ENCODE peak calls at places on chromosome 13, in six cellular contexts. O is thoracic aorta, C is AG09309, G is uterus, B is dorsolateral prefrontal cortex, H is fibroblast of lung. T is an unnamed sample.
A peak's percentile ranks its signal among the peaks of the same experiment; 100 is the strongest.

GRCh38 chr13:99269627-99270252 is 11.6 kb upstream of the GPR18 start:
- DNase-seq in O (no peak), G (no peak), H (peak; percentile 56), C (peak; percentile 40), B (no peak), T (no peak)

GRCh38 chr13:99385940-99386339 is 78.7 kb upstream of the GPR183 start:
- DNase-seq in O (no peak), B (no peak), C (no peak), H (no peak), G (no peak), T (no peak)

GRCh38 chr13:30175166-30175565 is 132.2 kb downstream of the KATNAL1 start:
- DNase-seq in B (no peak), H (no peak), C (no peak), G (no peak), O (no peak), T (no peak)

GRCh38 chr13:79435549-79435948 is 29.5 kb upstream of the RBM26 start:
- DNase-seq in H (peak; percentile 83), G (no peak), B (no peak), O (no peak), C (peak; percentile 67), T (no peak)

GRCh38 chr13:97257800-97258799 is 36.0 kb downstream of the MBNL2 start:
- DNase-seq in C (peak; percentile 78), H (peak; percentile 96), O (peak; percentile 18), B (no peak), G (peak; percentile 77), T (peak; percentile 61)

GRCh38 chr13:60164490-60164889 is 762 bp upstream of the DIAPH3 start:
- DNase-seq in C (no peak), O (no peak), G (no peak), H (peak; percentile 29), B (no peak), T (no peak)

GRCh38 chr13:31846984-31847752 is 107.8 kb downstream of the RXFP2 start:
- DNase-seq in G (no peak), O (no peak), H (no peak), B (no peak), C (no peak), T (no peak)

GRCh38 chr13:74290324-74290773 is 156.1 kb upstream of the KLF12 start:
- DNase-seq in H (peak; percentile 99), O (no peak), C (peak; percentile 79), B (no peak), G (peak; percentile 40), T (peak; percentile 93)

GRCh38 chr13:110109910-110110309 is 197.0 kb downstream of the COL4A1 start:
- DNase-seq in G (peak; percentile 77), B (peak; percentile 77), H (peak; percentile 96), C (peak; percentile 80), O (peak; percentile 38), T (no peak)

GRCh38 chr13:73781384-73781783 is 352.8 kb downstream of the KLF12 start:
- DNase-seq in C (no peak), B (no peak), H (no peak), O (no peak), G (no peak), T (no peak)

GRCh38 chr13:111005808-111006494 is 91.1 kb upstream of the ANKRD10 start:
- DNase-seq in H (peak; percentile 31), O (peak; percentile 16), C (no peak), B (no peak), G (peak; percentile 50), T (no peak)

GRCh38 chr13:90498816-90499215 is 848.7 kb upstream of the MIR17HG start:
- DNase-seq in G (no peak), B (no peak), O (no peak), H (no peak), C (no peak), T (no peak)

GRCh38 chr13:79775830-79776229 is 294.9 kb downstream of the NDFIP2 start:
- DNase-seq in C (peak; percentile 57), B (no peak), H (peak; percentile 83), O (no peak), G (no peak), T (no peak)

GRCh38 chr13:98143601-98144500 is 957 bp downstream of the FARP1 start:
- DNase-seq in O (no peak), B (no peak), H (peak; percentile 52), C (peak; percentile 21), G (peak; percentile 40), T (no peak)

DNA sequence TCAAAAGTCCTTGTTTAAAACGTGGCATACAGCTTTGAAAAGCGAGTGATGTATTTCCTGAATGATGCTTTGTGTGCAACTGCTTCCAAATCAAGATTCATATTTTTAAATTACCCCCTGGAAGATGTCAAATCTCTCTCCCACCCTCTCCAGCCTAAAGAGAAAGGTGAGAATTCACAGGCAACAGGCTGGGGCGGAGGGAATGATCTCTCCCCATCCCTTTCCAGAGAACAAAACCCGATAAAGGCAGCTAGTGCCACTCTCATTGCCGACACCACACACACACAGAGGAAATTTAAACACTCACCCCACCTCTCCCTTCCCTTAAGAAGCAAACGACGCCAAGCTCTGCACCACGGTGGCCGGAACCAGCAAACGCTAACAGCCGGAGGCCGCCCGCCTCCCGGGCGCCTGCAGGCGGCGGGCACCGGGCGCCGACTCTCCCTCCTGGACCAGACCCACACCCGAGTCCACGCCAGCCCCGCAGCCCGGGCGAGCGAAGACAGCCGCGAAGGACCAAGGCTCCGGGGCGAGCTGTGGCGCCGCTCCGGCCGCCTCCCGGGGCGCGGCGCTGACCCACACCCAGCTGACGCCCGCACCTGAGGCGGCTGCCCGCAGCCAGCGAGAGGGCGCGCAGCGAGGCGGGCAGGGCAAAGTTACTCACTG is 485 bp downstream of the LNX2 start:
- DNase-seq in O (no peak), C (no peak), G (peak; percentile 37), H (peak; percentile 42), B (peak; percentile 31), T (no peak)
- TF ChIP-seq CTCF in O (peak; percentile 50), C (peak; percentile 29), G (peak; percentile 30), H (peak; percentile 24), B (peak; percentile 37), T (peak; percentile 22)

DNA sequence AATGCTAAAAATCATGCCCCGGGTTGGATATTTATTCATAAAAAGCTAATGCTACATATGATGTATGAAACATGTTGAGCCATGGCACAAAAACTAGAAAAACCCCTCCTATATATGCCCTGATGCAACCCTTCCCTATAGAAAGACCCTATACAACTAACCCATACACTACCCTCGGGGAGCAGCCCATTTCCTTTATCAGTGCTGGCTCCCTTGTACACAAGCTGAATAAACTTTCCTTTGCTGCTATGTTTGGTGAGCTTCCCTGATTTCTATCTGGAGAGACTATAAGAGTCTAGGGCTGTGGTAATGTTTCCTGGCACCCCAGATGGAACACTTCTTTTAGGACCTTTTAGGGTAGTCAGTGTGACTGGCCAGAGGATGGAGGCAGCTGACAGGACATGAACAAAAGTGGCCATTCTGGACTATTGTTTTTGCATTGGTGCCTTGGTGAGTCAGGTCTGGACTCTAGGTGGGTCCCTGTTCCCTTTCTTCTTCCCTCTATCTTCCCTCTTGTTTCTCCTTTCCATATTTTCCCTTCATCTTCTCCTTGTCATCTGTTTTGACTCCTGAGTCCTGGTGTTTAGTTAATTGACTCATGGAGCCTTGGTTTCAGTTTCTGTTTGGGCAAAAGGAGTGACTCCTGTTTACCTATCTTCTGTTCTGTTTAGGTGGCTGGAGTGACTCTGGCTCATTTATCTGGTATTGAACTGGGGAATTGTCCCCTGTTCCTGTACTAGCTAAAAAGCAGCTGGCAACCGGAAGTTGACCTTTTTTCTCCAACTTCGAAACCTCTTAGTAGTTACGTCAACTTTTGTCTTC is 1321.8 kb upstream of the PCDH9 start:
- DNase-seq in H (no peak), B (no peak), G (no peak), O (no peak), C (no peak), T (no peak)
- H3K4me3 ChIP-seq in H (no peak overlapping the region), B (no peak overlapping the region), G (no peak overlapping the region), O (peak overlapping the region; percentile 32), C (no peak overlapping the region), T (no peak overlapping the region)

GRCh38 chr13:20774746-20775145 is 985 bp upstream of the EEF1AKMT1 start:
- DNase-seq in G (no peak), B (no peak), O (no peak), H (no peak), C (no peak), T (no peak)

GRCh38 chr13:20776751-20777150 is 3.0 kb upstream of the EEF1AKMT1 start:
- DNase-seq in H (no peak), O (no peak), G (no peak), B (no peak), C (no peak), T (no peak)

GRCh38 chr13:20775961-20776360 is 2.2 kb upstream of the EEF1AKMT1 start:
- DNase-seq in O (no peak), H (no peak), C (no peak), B (no peak), G (no peak), T (no peak)

GRCh38 chr13:20772401-20773131 is 1.2 kb downstream of the EEF1AKMT1 start:
- DNase-seq in H (peak; percentile 40), C (peak; percentile 23), B (no peak), O (no peak), G (no peak), T (no peak)

DNA sequence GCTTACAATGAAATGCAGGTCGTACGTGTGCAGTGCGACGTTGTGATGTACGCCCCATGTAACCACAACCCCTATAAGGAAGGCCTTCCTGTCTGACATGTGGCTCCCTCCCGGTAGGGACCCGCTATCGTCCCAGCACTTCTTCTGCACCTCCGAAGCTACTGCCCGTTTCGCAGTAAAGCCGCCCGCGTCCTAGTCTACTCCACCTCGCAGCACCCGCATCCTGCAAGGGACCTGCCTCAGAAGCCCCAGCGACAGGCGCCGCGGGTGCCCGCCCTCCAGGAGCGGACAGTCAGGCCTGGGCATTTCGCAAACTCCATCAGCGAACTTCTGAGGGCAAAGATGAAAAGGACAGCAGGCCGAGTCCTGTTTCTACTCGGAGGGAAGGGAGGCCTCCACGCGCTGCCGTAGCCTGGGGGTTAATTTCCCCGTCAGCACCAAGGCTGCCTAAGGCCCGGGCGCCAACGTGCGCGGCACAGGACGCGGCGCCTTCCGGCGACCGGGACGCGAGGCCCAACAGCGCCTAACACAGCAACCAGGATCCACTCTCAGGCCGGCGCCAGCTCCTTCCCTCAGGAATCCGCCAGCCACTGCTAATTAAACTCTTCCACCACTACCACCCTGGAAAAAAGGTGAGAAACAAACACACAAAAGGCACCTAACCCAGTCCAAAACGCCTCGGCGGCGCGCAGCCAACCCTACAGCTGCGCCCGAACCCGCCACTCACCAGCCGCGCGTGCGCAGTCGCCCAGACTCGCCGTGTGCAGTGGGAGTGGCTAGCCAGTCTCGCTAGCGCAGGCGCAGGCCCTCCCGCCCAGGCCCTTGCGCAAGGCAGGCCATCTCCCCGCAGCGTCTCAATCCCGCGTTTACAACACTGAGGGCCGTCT is at the start of gene EEF1AKMT1:
- DNase-seq in O (peak; percentile 68), C (peak; percentile 67), H (peak; percentile 88), B (peak; percentile 89), G (peak; percentile 93), T (peak; percentile 29)
- TF ChIP-seq CTCF in O (no peak), C (no peak), H (no peak), B (no peak), G (no peak), T (no peak)

GRCh38 chr13:48603375-48603774 is 50.4 kb upstream of the CYSLTR2 start:
- DNase-seq in C (no peak), O (no peak), B (no peak), G (no peak), H (no peak), T (no peak)
- H3K4me3 ChIP-seq in C (no peak overlapping the region), O (no peak overlapping the region), B (no peak overlapping the region), G (no peak overlapping the region), H (no peak overlapping the region), T (no peak overlapping the region)